ENCODE peak calls at places on chromosomes 3 and 15, in ten cellular contexts. G is ovary; Q is neuronal stem cell; L is nucleus accumbens; Y is pons; V is H9; D is heart right ventricle; X is NCI-H1930; P is sciatic nerve; E is activated gamma-delta T cell treated with anti-CD3 and anti-CD28 coated beads, Interleukin-2, amount 50 U/mL, for 16 hours. S is an unnamed sample.

GRCh38 chr3:138694287-138695007 is 85.9 kb downstream of the FAIM start:
- DNase-seq in P (no peak), L (no peak), Q (no peak), G (no peak), X (no peak), E (no peak), D (no peak), V (no peak), Y (no peak), S (no peak)

GRCh38 chr3:17183951-17184550 is 299.3 kb downstream of the PLCL2 start:
- DNase-seq in Y (no peak), Q (no peak), V (no peak), D (no peak), E (no peak), P (no peak), G (no peak), X (no peak), L (no peak), S (no peak)

GRCh38 chr3:32278714-32279113 is 40.2 kb downstream of the CMTM8 start:
- DNase-seq in P (no peak), Y (no peak), V (no peak), E (no peak), X (no peak), D (no peak), L (no peak), G (no peak), Q (no peak), S (no peak)

GRCh38 chr15:89368566-89369223 is 34.1 kb upstream of the POLG start:
- DNase-seq in E (no peak), L (no peak), Y (no peak), P (no peak), X (no peak), V (peak; percentile 73), G (no peak), Q (no peak), D (no peak), S (no peak)

GRCh38 chr3:152978152-152978551 is 143.2 kb downstream of the P2RY1 start:
- DNase-seq in P (no peak), X (no peak), L (no peak), V (no peak), E (no peak), D (no peak), G (no peak), Q (no peak), Y (no peak), S (no peak)

GRCh38 chr15:89341316-89342005 is 6.8 kb upstream of the POLG start:
- DNase-seq in E (no peak), G (no peak), Q (no peak), D (no peak), L (no peak), P (no peak), Y (no peak), X (no peak), V (no peak), S (no peak)

GRCh38 chr3:194364652-194365434 is 4.7 kb downstream of the LRRC15 start:
- DNase-seq in Q (no peak), L (no peak), D (peak; percentile 27), G (no peak), E (no peak), X (no peak), Y (no peak), P (no peak), V (no peak), S (peak; percentile 24)

GRCh38 chr3:161354554-161354953 is 16.8 kb downstream of the SPTSSB start:
- DNase-seq in X (no peak), L (no peak), V (no peak), Y (no peak), P (no peak), D (no peak), G (no peak), Q (no peak), E (no peak), S (no peak)

GRCh38 chr15:89149501-89150101 is 61.3 kb downstream of the ABHD2 start:
- DNase-seq in E (no peak), L (no peak), X (no peak), Y (no peak), P (no peak), Q (no peak), V (no peak), D (no peak), G (no peak), S (no peak)

GRCh38 chr15:73697033-73697467 is 12.9 kb downstream of the CD276 start:
- DNase-seq in Q (no peak), D (peak; percentile 80), X (no peak), P (peak; percentile 89), L (peak; percentile 51), Y (peak; percentile 83), E (peak; percentile 52), V (peak; percentile 76), G (peak; percentile 88), S (peak; percentile 86)

GRCh38 chr15:95018888-95019545 is 787.7 kb downstream of the MCTP2 start:
- DNase-seq in X (no peak), Y (no peak), P (no peak), Q (no peak), E (no peak), L (no peak), V (no peak), G (no peak), D (no peak), S (no peak)

GRCh38 chr3:58800940-58801339 is 134.4 kb upstream of the FAM3D start:
- DNase-seq in E (no peak), P (no peak), X (no peak), Q (no peak), L (no peak), Y (no peak), G (no peak), V (no peak), D (no peak), S (no peak)

GRCh38 chr3:192902481-192903023 is 15.1 kb downstream of the MB21D2 start:
- DNase-seq in E (no peak), X (no peak), D (no peak), P (no peak), Q (no peak), L (no peak), G (no peak), V (no peak), Y (no peak), S (no peak)

GRCh38 chr3:117939628-117940027 is 1095.0 kb downstream of the IGSF11 start:
- DNase-seq in X (no peak), Q (no peak), E (no peak), Y (no peak), G (no peak), V (no peak), P (no peak), L (no peak), D (no peak), S (no peak)

GRCh38 chr15:52422001-52422400 is 106.7 kb downstream of the MYO5A start:
- DNase-seq in G (no peak), Q (no peak), L (no peak), E (no peak), D (no peak), Y (no peak), X (no peak), P (no peak), V (no peak), S (no peak)

GRCh38 chr15:33154366-33155166 is 39.9 kb downstream of the FMN1 start:
- DNase-seq in Y (peak; percentile 83), L (no peak), P (no peak), E (no peak), G (no peak), V (no peak), X (no peak), Q (no peak), D (no peak), S (peak; percentile 32)

GRCh38 chr15:52527898-52528464 is 699 bp downstream of the MYO5A start:
- DNase-seq in L (no peak), Y (peak; percentile 45), G (peak; percentile 33), V (no peak), E (no peak), D (no peak), Q (peak; percentile 38), P (no peak), X (no peak), S (no peak)

GRCh38 chr15:58924326-58924725 is 9.2 kb downstream of the SLTM start:
- DNase-seq in L (no peak), Q (no peak), V (no peak), D (no peak), P (no peak), Y (no peak), X (no peak), E (no peak), G (no peak), S (no peak)

GRCh38 chr3:46283851-46284450 is 41.7 kb downstream of the CCR3 start:
- DNase-seq in G (no peak), X (no peak), Q (no peak), P (no peak), Y (no peak), L (no peak), E (no peak), D (no peak), V (no peak), S (no peak)

GRCh38 chr3:159765025-159765859 is 223.4 kb upstream of the IL12A start:
- DNase-seq in V (peak; percentile 72), P (peak; percentile 75), X (peak; percentile 32), G (peak; percentile 58), Q (peak; percentile 56), L (no peak), D (peak; percentile 69), Y (peak; percentile 66), E (no peak), S (peak; percentile 70)

GRCh38 chr15:83943849-83944404 is 290.0 kb downstream of the ADAMTSL3 start:
- DNase-seq in Y (no peak), Q (no peak), L (no peak), V (no peak), D (no peak), E (no peak), P (no peak), X (no peak), G (no peak), S (no peak)

GRCh38 chr3:28317438-28318022 is 31.0 kb upstream of the ZCWPW2 start:
- DNase-seq in V (no peak), X (peak; percentile 1), E (peak; percentile 23), L (no peak), Q (peak; percentile 9), Y (peak; percentile 53), G (no peak), P (no peak), D (no peak), S (no peak)

GRCh38 chr3:7193271-7193670 is 332.4 kb downstream of the GRM7 start:
- DNase-seq in Q (no peak), D (no peak), V (no peak), P (no peak), L (no peak), E (no peak), X (no peak), Y (no peak), G (no peak), S (no peak)

GRCh38 chr3:98563661-98564281 is 29.6 kb downstream of the CPOX start:
- DNase-seq in G (no peak), X (no peak), Q (no peak), V (no peak), L (no peak), P (no peak), E (no peak), Y (no peak), D (no peak), S (no peak)

GRCh38 chr15:33068007-33068441 is 126.5 kb downstream of the FMN1 start:
- DNase-seq in D (peak; percentile 46), E (no peak), L (no peak), G (no peak), P (peak; percentile 68), Y (peak; percentile 80), V (peak; percentile 76), X (no peak), Q (no peak), S (peak; percentile 56)

GRCh38 chr3:164470471-164470870 is 607.8 kb downstream of the SI start:
- DNase-seq in Q (no peak), D (no peak), L (no peak), P (no peak), X (no peak), E (no peak), V (no peak), G (no peak), Y (no peak), S (no peak)

GRCh38 chr3:9732080-9732752 is 681 bp downstream of the BRPF1 start:
- DNase-seq in P (peak; percentile 70), L (no peak), G (no peak), D (peak; percentile 34), X (no peak), Y (no peak), V (no peak), Q (no peak), E (no peak), S (no peak)

GRCh38 chr3:122719273-122719921 is 38.8 kb downstream of the PARP14 start:
- DNase-seq in E (no peak), Y (no peak), D (no peak), V (no peak), P (no peak), X (no peak), G (no peak), L (peak; percentile 7), Q (no peak), S (no peak)